ENCODE peak calls at places on chromosomes 16 and 17, in six cellular contexts. F, X, D, I, B and L are unnamed samples. For H3K27me3, the result is how much of the 10 kb centered on the place peaks cover.

GRCh38 chr17:50206604-50207293 is 5.3 kb upstream of the COL1A1 start:
- DNase-seq in F (no peak), X (no peak), D (peak), I (no peak), B (peak), L (peak)

GRCh38 chr17:61451538-61452300 is 503 bp upstream of the TBX4 start:
- DNase-seq in F (no peak), X (no peak), D (no peak), I (no peak), B (peak), L (peak)

GRCh38 chr17:67260051-67260987 is 15.3 kb upstream of the HELZ start:
- DNase-seq in F (no peak), X (peak), D (peak), I (peak), B (no peak), L (no peak)

GRCh38 chr16:10180771-10181163 is 1.5 kb downstream of the GRIN2A start:
- DNase-seq in F (no peak), X (peak), D (peak), I (peak), B (peak), L (peak)

GRCh38 chr16:19879241-19879792 is 5.3 kb downstream of the GPRC5B start:
- DNase-seq in F (no peak), X (no peak), D (no peak), I (peak), B (peak), L (peak)

GRCh38 chr17:4064366-4064765 is 78.5 kb downstream of the ZZEF1 start:
- DNase-seq in F (no peak), X (no peak), D (no peak), I (peak), B (no peak), L (no peak)

GRCh38 chr16:27232061-27232841 is 28.9 kb downstream of the KDM8 start:
- DNase-seq in F (no peak), X (peak), D (no peak), I (no peak), B (no peak), L (no peak)

GRCh38 chr17:79082311-79083190 is 7.9 kb downstream of the ENGASE start:
- DNase-seq in F (peak), X (peak), D (no peak), I (peak), B (peak), L (peak)

GRCh38 chr16:1493746-1494094 is 560 bp downstream of the TELO2 start:
- DNase-seq in F (no peak), X (no peak), D (no peak), I (peak), B (no peak), L (peak)

GRCh38 chr17:63854709-63855108 is 12.2 kb upstream of the SMARCD2 start:
- DNase-seq in F (no peak), X (no peak), D (no peak), I (no peak), B (no peak), L (no peak)

GRCh38 chr17:47192549-47192948 is 3.5 kb upstream of the CDC27 start:
- DNase-seq in F (no peak), X (no peak), D (no peak), I (no peak), B (no peak), L (no peak)

GRCh38 chr17:33292184-33292980 is 713 bp downstream of the ASIC2 start:
- DNase-seq in F (no peak), X (no peak), D (no peak), I (no peak), B (peak), L (peak)

GRCh38 chr16:34054137-34054536 is 594.7 kb downstream of the TP53TG3F start:
- DNase-seq in F (no peak), X (no peak), D (no peak), I (no peak), B (no peak), L (no peak)

GRCh38 chr17:74369221-74369620 is 1.9 kb downstream of the GPR142 start:
- DNase-seq in F (peak), X (no peak), D (no peak), I (peak), B (peak), L (peak)

GRCh38 chr17:50406578-50406977 is 9.3 kb upstream of the LRRC59 start:
- DNase-seq in F (no peak), X (no peak), D (no peak), I (no peak), B (peak), L (no peak)

GRCh38 chr17:6796887-6797490 is 21.0 kb downstream of the FBXO39 start:
- DNase-seq in F (no peak), X (no peak), D (no peak), I (no peak), B (no peak), L (no peak)

DNA sequence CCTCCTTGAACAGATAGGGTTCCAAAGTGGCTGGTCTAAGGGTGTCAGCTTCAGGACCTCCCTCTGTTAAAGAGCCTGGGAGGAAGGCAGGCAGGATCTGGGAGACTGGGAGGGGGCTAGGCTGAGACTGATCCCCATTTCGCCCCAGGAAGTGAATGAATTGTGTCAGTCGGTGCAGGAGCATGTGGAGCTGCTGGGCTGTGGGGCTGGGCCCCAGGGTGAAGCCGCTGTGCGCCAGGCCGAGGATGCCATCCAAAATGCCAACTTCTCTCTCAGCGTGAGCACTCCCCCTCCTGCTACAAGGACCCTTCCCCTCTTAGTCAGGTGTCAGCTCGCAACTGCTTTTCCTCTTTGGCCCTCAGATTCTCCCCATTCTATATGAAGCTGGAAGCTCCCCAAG is 6.1 kb downstream of the CARMIL2 start:
- DNase-seq in F (no peak), X (no peak), D (no peak), I (no peak), B (no peak), L (no peak)
- H3K27me3 ChIP-seq in F (half or more), X (under half), D (under half), I (under half), B (under half), L (half or more)

DNA sequence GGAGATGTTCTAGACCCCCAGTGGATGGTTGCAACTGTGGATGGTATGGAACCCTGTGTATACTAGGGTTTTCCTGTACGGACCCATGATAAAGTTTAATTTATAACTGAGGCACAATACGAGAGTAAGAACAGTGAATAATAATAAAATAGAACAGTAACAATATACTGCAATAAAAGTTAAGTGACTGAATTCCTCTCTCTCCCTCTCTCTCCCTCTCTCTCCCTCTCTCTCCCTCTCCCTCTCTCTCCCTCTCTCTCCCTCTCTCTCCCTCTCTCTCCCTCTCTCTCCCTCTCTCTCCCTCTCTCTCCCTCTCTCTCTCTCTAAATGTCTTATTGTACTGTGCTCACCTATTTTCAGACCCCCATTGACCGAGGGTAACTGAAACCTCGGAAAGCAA is 291.0 kb downstream of the IRF8 start:
- DNase-seq in F (no peak), X (no peak), D (no peak), I (no peak), B (no peak), L (no peak)
- H3K27me3 ChIP-seq in F (under half), X (under half), D (under half), I (under half), B (under half), L (under half)

GRCh38 chr16:50273888-50274770 is 7.8 kb downstream of the ADCY7 start:
- DNase-seq in F (no peak), X (peak), D (no peak), I (peak), B (no peak), L (no peak)
- H3K27me3 ChIP-seq in F (under half), X (under half), D (under half), I (under half), B (under half), L (under half)

DNA sequence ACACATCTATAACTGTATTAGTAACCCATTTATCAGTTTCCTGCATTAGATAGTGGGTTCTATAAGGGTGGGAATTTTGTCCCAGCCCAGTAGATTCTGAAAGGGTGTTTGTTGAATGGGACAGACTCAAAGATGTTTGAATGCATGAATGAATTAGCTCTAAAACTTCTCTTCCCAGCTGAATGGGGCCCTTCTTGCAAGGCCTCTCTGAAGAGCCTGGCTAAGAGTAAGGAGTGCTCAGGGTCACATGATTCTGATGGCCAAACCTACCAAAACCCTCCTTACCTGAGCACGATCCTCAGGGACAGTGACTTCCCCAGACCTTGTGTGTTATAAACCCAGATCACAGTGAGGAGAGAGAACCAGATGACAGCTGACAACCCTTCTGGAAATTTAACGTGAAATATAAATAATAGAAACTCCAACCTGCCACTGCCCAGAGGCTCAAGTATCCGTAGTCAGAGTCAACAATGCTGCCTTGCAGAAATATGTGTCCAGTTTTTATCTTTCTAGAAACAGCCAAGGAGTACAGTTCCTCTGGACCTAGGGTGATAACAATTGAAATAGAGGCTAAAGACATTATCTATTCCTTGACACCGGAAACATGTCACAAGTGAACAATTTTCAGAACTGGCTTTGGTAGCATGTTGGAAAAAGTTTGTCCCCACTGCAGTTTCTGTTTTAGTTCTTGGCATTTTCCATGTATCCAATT is 268.9 kb upstream of the MAF start:
- DNase-seq in F (no peak), X (no peak), D (no peak), I (no peak), B (no peak), L (no peak)
- H3K27me3 ChIP-seq in F (under half), X (under half), D (under half), I (under half), B (under half), L (under half)

GRCh38 chr17:39863918-39864746 is at the start of gene IKZF3:
- DNase-seq in F (peak), X (peak), D (no peak), I (peak), B (peak), L (peak)
- H3K27me3 ChIP-seq in F (under half), X (under half), D (half or more), I (half or more), B (half or more), L (half or more)

GRCh38 chr17:80468222-80468621 is 8.2 kb downstream of the NPTX1 start:
- DNase-seq in F (no peak), X (no peak), D (no peak), I (no peak), B (peak), L (peak)

GRCh38 chr17:80463784-80464400 is 12.5 kb downstream of the NPTX1 start:
- DNase-seq in F (no peak), X (no peak), D (no peak), I (no peak), B (no peak), L (no peak)

GRCh38 chr17:80465316-80465974 is 11.0 kb downstream of the NPTX1 start:
- DNase-seq in F (no peak), X (no peak), D (no peak), I (no peak), B (no peak), L (no peak)

GRCh38 chr17:80464486-80464885 is 11.9 kb downstream of the NPTX1 start:
- DNase-seq in F (no peak), X (no peak), D (no peak), I (no peak), B (no peak), L (no peak)

DNA sequence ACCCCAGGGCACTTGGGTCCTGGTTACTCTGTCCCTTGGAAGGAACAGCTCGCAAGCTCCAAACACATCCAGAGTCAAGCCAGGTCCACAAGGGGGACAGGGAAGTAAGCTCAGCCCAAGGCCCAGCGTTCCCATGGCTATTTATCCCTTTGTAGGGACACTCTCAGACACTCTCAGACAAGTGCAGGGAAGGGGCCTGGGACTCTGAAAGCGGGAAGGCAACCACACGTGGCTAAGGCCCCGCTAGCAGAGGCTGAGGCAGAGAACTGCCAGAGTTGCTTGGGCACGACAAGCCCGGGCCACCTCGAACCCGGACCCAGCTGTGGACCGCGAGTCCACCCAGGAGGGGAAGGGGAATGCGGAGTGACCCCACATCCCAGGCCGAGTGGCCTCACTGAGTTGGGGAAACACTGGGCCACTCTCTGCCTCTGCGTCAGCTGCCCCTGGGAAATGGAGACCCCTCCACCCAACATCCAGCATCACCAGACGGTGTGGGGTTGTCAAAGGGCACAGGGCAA is 10.2 kb downstream of the NPTX1 start:
- DNase-seq in F (no peak), X (no peak), D (no peak), I (no peak), B (no peak), L (no peak)
- H3K27me3 ChIP-seq in F (half or more), X (under half), D (under half), I (under half), B (half or more), L (under half)

GRCh38 chr16:75996491-75996890 is 270.2 kb upstream of the CPHXL start:
- DNase-seq in F (no peak), X (no peak), D (no peak), I (no peak), B (no peak), L (no peak)
- H3K27me3 ChIP-seq in F (under half), X (under half), D (under half), I (under half), B (under half), L (under half)